ENCODE peak calls at places on chromosomes 5 and 9, in five cellular contexts. One of them, this sample, is unnamed.

GRCh38 chr9:17995031-17995430 is 416.2 kb downstream of the SH3GL2 start:
- DNase-seq in activated B cell treated with CpG ODN at 0.5 μM for 24 hours: no peak
- DNase-seq in AG04450: no peak
- DNase-seq in neural progenitor cell: no peak
- DNase-seq in epithelial cell of esophagus: no peak
- DNase-seq in this sample: no peak

GRCh38 chr5:78610163-78610583 is 38.4 kb downstream of the LHFPL2 start:
- DNase-seq in activated B cell treated with CpG ODN at 0.5 μM for 24 hours: no peak
- DNase-seq in AG04450: no peak
- DNase-seq in neural progenitor cell: no peak
- DNase-seq in epithelial cell of esophagus: no peak
- DNase-seq in this sample: no peak

GRCh38 chr5:109546461-109546860 is 136.7 kb upstream of the PJA2 start:
- DNase-seq in activated B cell treated with CpG ODN at 0.5 μM for 24 hours: no peak
- DNase-seq in AG04450: no peak
- DNase-seq in neural progenitor cell: no peak
- DNase-seq in epithelial cell of esophagus: peak; percentile 77
- DNase-seq in this sample: no peak

GRCh38 chr5:80736730-80737129 is 81.9 kb upstream of the DHFR start:
- DNase-seq in activated B cell treated with CpG ODN at 0.5 μM for 24 hours: no peak
- DNase-seq in AG04450: no peak
- DNase-seq in neural progenitor cell: no peak
- DNase-seq in epithelial cell of esophagus: peak; percentile 89
- DNase-seq in this sample: no peak

GRCh38 chr5:139808481-139809330 is 13.1 kb downstream of the PSD2 start:
- DNase-seq in activated B cell treated with CpG ODN at 0.5 μM for 24 hours: no peak
- DNase-seq in AG04450: no peak
- DNase-seq in neural progenitor cell: peak; percentile 77
- DNase-seq in epithelial cell of esophagus: peak; percentile 55
- DNase-seq in this sample: no peak

GRCh38 chr5:156340886-156341285 is 13.9 kb downstream of the SGCD start:
- DNase-seq in activated B cell treated with CpG ODN at 0.5 μM for 24 hours: no peak
- DNase-seq in AG04450: no peak
- DNase-seq in neural progenitor cell: no peak
- DNase-seq in epithelial cell of esophagus: no peak
- DNase-seq in this sample: no peak

GRCh38 chr5:75461679-75462078 is 49.8 kb downstream of the CERT1 start:
- DNase-seq in activated B cell treated with CpG ODN at 0.5 μM for 24 hours: no peak
- DNase-seq in AG04450: no peak
- DNase-seq in neural progenitor cell: no peak
- DNase-seq in epithelial cell of esophagus: peak; percentile 52
- DNase-seq in this sample: no peak

GRCh38 chr5:157808043-157808442 is 50.9 kb downstream of the CLINT1 start:
- DNase-seq in activated B cell treated with CpG ODN at 0.5 μM for 24 hours: no peak
- DNase-seq in AG04450: no peak
- DNase-seq in neural progenitor cell: no peak
- DNase-seq in epithelial cell of esophagus: no peak
- DNase-seq in this sample: no peak

GRCh38 chr5:171891595-171891994 is 106.0 kb downstream of the SMIM23 start:
- DNase-seq in activated B cell treated with CpG ODN at 0.5 μM for 24 hours: no peak
- DNase-seq in AG04450: no peak
- DNase-seq in neural progenitor cell: no peak
- DNase-seq in epithelial cell of esophagus: no peak
- DNase-seq in this sample: no peak

GRCh38 chr9:7622481-7622880 is 177.1 kb downstream of the DMAC1 start:
- DNase-seq in activated B cell treated with CpG ODN at 0.5 μM for 24 hours: no peak
- DNase-seq in AG04450: no peak
- DNase-seq in neural progenitor cell: no peak
- DNase-seq in epithelial cell of esophagus: no peak
- DNase-seq in this sample: no peak

GRCh38 chr9:71592400-71592799 is 175.9 kb downstream of the CEMIP2 start:
- DNase-seq in activated B cell treated with CpG ODN at 0.5 μM for 24 hours: no peak
- DNase-seq in AG04450: no peak
- DNase-seq in neural progenitor cell: no peak
- DNase-seq in epithelial cell of esophagus: peak; percentile 40
- DNase-seq in this sample: no peak

GRCh38 chr9:37956904-37957663 is 53.2 kb upstream of the SLC25A51 start:
- DNase-seq in activated B cell treated with CpG ODN at 0.5 μM for 24 hours: no peak
- DNase-seq in AG04450: no peak
- DNase-seq in neural progenitor cell: no peak
- DNase-seq in epithelial cell of esophagus: no peak
- DNase-seq in this sample: no peak

GRCh38 chr5:1315018-1315708 is 20.3 kb upstream of the TERT start:
- DNase-seq in activated B cell treated with CpG ODN at 0.5 μM for 24 hours: no peak
- DNase-seq in AG04450: no peak
- DNase-seq in neural progenitor cell: no peak
- DNase-seq in epithelial cell of esophagus: no peak
- DNase-seq in this sample: no peak

GRCh38 chr9:110583237-110583636 is 3.7 kb upstream of the SVEP1 start:
- DNase-seq in activated B cell treated with CpG ODN at 0.5 μM for 24 hours: no peak
- DNase-seq in AG04450: no peak
- DNase-seq in neural progenitor cell: no peak
- DNase-seq in epithelial cell of esophagus: peak; percentile 46
- DNase-seq in this sample: no peak

GRCh38 chr5:54742417-54742889 is 224.9 kb downstream of the SNX18 start:
- DNase-seq in activated B cell treated with CpG ODN at 0.5 μM for 24 hours: no peak
- DNase-seq in AG04450: no peak
- DNase-seq in neural progenitor cell: peak; percentile 27
- DNase-seq in epithelial cell of esophagus: peak; percentile 92
- DNase-seq in this sample: no peak

GRCh38 chr5:133734916-133735315 is 122.6 kb upstream of the FSTL4 start:
- DNase-seq in activated B cell treated with CpG ODN at 0.5 μM for 24 hours: no peak
- DNase-seq in AG04450: no peak
- DNase-seq in neural progenitor cell: no peak
- DNase-seq in epithelial cell of esophagus: no peak
- DNase-seq in this sample: no peak

GRCh38 chr5:141605523-141606277 is 13.1 kb downstream of the DIAPH1 start:
- DNase-seq in activated B cell treated with CpG ODN at 0.5 μM for 24 hours: no peak
- DNase-seq in AG04450: no peak
- DNase-seq in neural progenitor cell: no peak
- DNase-seq in epithelial cell of esophagus: peak; percentile 24
- DNase-seq in this sample: peak; percentile 56

GRCh38 chr9:38652044-38652443 is 31.6 kb upstream of the ANKRD18A start:
- DNase-seq in activated B cell treated with CpG ODN at 0.5 μM for 24 hours: no peak
- DNase-seq in AG04450: no peak
- DNase-seq in neural progenitor cell: no peak
- DNase-seq in epithelial cell of esophagus: no peak
- DNase-seq in this sample: no peak

GRCh38 chr5:59126665-59127354 is 543.9 kb downstream of the RAB3C start:
- DNase-seq in activated B cell treated with CpG ODN at 0.5 μM for 24 hours: no peak
- DNase-seq in AG04450: no peak
- DNase-seq in neural progenitor cell: no peak
- DNase-seq in epithelial cell of esophagus: no peak
- DNase-seq in this sample: no peak

GRCh38 chr5:150771034-150771795 is 7.3 kb upstream of the SMIM3 start:
- DNase-seq in activated B cell treated with CpG ODN at 0.5 μM for 24 hours: no peak
- DNase-seq in AG04450: no peak
- DNase-seq in neural progenitor cell: no peak
- DNase-seq in epithelial cell of esophagus: no peak
- DNase-seq in this sample: no peak

GRCh38 chr5:52746539-52746938 is 41.2 kb upstream of the ITGA1 start:
- DNase-seq in activated B cell treated with CpG ODN at 0.5 μM for 24 hours: no peak
- DNase-seq in AG04450: no peak
- DNase-seq in neural progenitor cell: no peak
- DNase-seq in epithelial cell of esophagus: no peak
- DNase-seq in this sample: no peak

GRCh38 chr9:134040831-134041648 is 15.8 kb downstream of the BRD3OS start:
- DNase-seq in activated B cell treated with CpG ODN at 0.5 μM for 24 hours: no peak
- DNase-seq in AG04450: no peak
- DNase-seq in neural progenitor cell: no peak
- DNase-seq in epithelial cell of esophagus: no peak
- DNase-seq in this sample: no peak

GRCh38 chr5:100900796-100901731 is 2.0 kb downstream of the ST8SIA4 start:
- DNase-seq in activated B cell treated with CpG ODN at 0.5 μM for 24 hours: peak; percentile 80
- DNase-seq in AG04450: no peak
- DNase-seq in neural progenitor cell: peak; percentile 78
- DNase-seq in epithelial cell of esophagus: peak; percentile 71
- DNase-seq in this sample: peak; percentile 86

GRCh38 chr5:97231025-97231636 is 48.1 kb upstream of the RIOK2 start:
- DNase-seq in activated B cell treated with CpG ODN at 0.5 μM for 24 hours: no peak
- DNase-seq in AG04450: peak; percentile 50
- DNase-seq in neural progenitor cell: peak; percentile 74
- DNase-seq in epithelial cell of esophagus: peak; percentile 83
- DNase-seq in this sample: no peak

GRCh38 chr9:92517046-92517445 is 18.7 kb downstream of the ECM2 start:
- DNase-seq in activated B cell treated with CpG ODN at 0.5 μM for 24 hours: no peak
- DNase-seq in AG04450: no peak
- DNase-seq in neural progenitor cell: peak; percentile 61
- DNase-seq in epithelial cell of esophagus: no peak
- DNase-seq in this sample: no peak
- TF ChIP-seq CTCF in activated B cell treated with CpG ODN at 0.5 μM for 24 hours: no peak
- TF ChIP-seq CTCF in AG04450: no peak
- TF ChIP-seq CTCF in neural progenitor cell: no peak
- TF ChIP-seq CTCF in epithelial cell of esophagus: no peak
- TF ChIP-seq CTCF in this sample: no peak

DNA sequence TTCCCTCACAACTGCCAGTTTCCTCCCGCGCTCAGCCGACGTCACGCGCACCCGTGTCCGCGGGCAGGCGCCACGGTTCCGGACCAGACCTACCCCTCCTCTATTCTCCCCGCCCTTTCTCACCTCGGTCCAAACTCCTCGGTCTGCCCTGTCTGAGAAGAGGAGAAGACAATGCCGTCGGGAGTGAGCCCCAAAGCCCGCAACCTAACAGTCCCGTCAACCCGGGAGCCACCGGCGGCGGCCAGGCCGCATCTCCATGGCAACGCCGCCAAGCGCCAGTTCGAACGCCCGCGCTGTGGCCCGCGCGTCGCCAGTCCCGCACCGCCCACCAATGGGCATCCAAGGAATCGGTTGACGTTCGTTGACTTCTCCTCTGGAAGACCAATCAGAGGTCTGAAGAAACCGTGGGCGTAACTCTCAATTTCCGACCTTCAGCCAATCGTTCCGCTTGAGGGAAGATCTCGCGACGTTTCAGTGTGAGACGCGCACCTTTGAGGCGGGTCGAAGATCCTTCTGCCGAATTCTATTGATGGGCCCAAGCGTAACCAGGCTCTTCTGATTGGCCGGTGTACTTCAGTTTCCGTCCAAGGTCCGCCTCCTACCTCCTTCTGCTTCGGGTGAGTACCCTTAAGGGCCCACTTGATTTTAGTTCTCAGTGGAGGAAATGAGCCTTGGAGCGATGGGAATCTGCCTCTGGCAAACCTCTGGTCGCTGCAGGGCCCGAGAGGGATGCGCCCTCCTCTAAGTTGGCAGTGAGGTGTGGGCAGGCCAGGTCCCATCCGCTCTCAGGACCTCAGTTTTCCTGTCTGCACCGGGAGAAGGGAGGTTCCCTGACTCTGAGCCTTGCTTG is at the start of the genes KIF24 and NUDT2:
- DNase-seq in activated B cell treated with CpG ODN at 0.5 μM for 24 hours: peak; percentile 88
- DNase-seq in AG04450: peak; percentile 100
- DNase-seq in neural progenitor cell: peak; percentile 100
- DNase-seq in epithelial cell of esophagus: peak; percentile 100
- DNase-seq in this sample: peak; percentile 92
- TF ChIP-seq CTCF in activated B cell treated with CpG ODN at 0.5 μM for 24 hours: no peak
- TF ChIP-seq CTCF in AG04450: no peak
- TF ChIP-seq CTCF in neural progenitor cell: no peak
- TF ChIP-seq CTCF in epithelial cell of esophagus: no peak
- TF ChIP-seq CTCF in this sample: no peak

GRCh38 chr9:94768766-94769165 is 42.3 kb downstream of the AOPEP start:
- DNase-seq in activated B cell treated with CpG ODN at 0.5 μM for 24 hours: no peak
- DNase-seq in AG04450: no peak
- DNase-seq in neural progenitor cell: no peak
- DNase-seq in epithelial cell of esophagus: no peak
- DNase-seq in this sample: no peak

GRCh38 chr9:94772654-94773303 is 46.3 kb downstream of the AOPEP start:
- DNase-seq in activated B cell treated with CpG ODN at 0.5 μM for 24 hours: no peak
- DNase-seq in AG04450: peak; percentile 72
- DNase-seq in neural progenitor cell: no peak
- DNase-seq in epithelial cell of esophagus: no peak
- DNase-seq in this sample: no peak

GRCh38 chr9:94771096-94771495 is 44.6 kb downstream of the AOPEP start:
- DNase-seq in activated B cell treated with CpG ODN at 0.5 μM for 24 hours: no peak
- DNase-seq in AG04450: no peak
- DNase-seq in neural progenitor cell: no peak
- DNase-seq in epithelial cell of esophagus: no peak
- DNase-seq in this sample: no peak

GRCh38 chr9:94772128-94772527 is 45.6 kb downstream of the AOPEP start:
- DNase-seq in activated B cell treated with CpG ODN at 0.5 μM for 24 hours: no peak
- DNase-seq in AG04450: no peak
- DNase-seq in neural progenitor cell: no peak
- DNase-seq in epithelial cell of esophagus: no peak
- DNase-seq in this sample: no peak

GRCh38 chr9:94770344-94770743 is 43.8 kb downstream of the AOPEP start:
- DNase-seq in activated B cell treated with CpG ODN at 0.5 μM for 24 hours: no peak
- DNase-seq in AG04450: no peak
- DNase-seq in neural progenitor cell: no peak
- DNase-seq in epithelial cell of esophagus: no peak
- DNase-seq in this sample: no peak
- TF ChIP-seq CTCF in activated B cell treated with CpG ODN at 0.5 μM for 24 hours: no peak
- TF ChIP-seq CTCF in AG04450: no peak
- TF ChIP-seq CTCF in neural progenitor cell: no peak
- TF ChIP-seq CTCF in epithelial cell of esophagus: no peak
- TF ChIP-seq CTCF in this sample: no peak

DNA sequence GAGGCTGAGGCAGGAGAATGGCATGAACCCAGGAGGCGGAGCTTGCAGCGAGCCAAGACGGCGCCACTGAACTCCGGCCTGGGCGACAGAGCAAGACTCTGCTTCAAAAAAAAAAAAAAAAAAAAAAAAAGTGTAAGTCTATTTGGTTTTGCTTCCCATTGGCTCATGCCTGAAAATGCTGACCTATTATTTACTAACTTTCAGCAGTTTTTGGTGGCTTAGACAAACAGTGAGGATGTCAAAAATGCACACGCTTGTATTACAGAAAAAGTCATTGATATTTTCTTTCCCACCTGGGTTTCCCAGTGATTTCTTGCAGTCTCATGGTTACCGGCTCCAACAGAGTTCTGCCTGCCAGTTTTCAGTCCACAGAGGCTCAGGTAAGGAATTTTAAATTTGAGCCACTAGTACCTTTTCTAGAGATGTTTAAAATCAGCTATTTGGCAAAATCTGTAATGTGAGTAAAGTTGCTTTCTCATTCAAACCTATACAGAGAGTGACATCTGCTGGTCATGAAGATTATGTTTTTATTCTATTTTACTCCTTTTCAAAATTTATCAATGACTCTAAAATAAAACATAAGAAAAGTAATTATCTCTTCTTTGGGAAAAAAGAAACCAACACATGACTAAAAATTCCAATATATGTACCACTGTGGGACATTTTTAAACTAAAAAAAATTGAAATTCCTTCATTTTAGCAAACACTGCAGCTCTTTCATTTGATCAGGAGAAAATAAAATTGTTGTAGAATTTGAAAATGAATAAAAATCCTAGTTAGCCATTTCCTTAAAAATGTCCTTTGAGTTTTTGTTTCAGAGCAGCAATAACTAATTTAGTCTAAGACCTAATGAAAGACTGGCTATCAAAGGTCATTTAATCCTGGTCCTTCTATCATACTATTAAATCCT is 8.8 kb downstream of the FAM200C start:
- DNase-seq in activated B cell treated with CpG ODN at 0.5 μM for 24 hours: no peak
- DNase-seq in AG04450: no peak
- DNase-seq in neural progenitor cell: peak; percentile 15
- DNase-seq in epithelial cell of esophagus: peak; percentile 29
- DNase-seq in this sample: no peak
- TF ChIP-seq CTCF in activated B cell treated with CpG ODN at 0.5 μM for 24 hours: no peak
- TF ChIP-seq CTCF in AG04450: peak; percentile 56
- TF ChIP-seq CTCF in neural progenitor cell: peak; percentile 63
- TF ChIP-seq CTCF in epithelial cell of esophagus: peak; percentile 40
- TF ChIP-seq CTCF in this sample: peak; percentile 50

This sample was measured in natural killer cell.